ENCODE peak calls at places on chromosomes 4 and X, in five cellular contexts. Z, E, I, B and H are unnamed samples.
A peak's percentile ranks its signal among the peaks of the same experiment; 100 is the strongest.

GRCh38 chr4:183205193-183205592 is 106.1 kb downstream of the WWC2 start:
- DNase-seq in Z (no peak), E (no peak), I (no peak), B (no peak), H (no peak)

GRCh38 chr4:174764105-174764729 is 64.8 kb downstream of the GLRA3 start:
- DNase-seq in Z (no peak), E (peak; percentile 60), I (no peak), B (peak; percentile 9), H (no peak)

GRCh38 chr4:777520-778262 is 48.2 kb downstream of the CPLX1 start:
- DNase-seq in Z (no peak), E (no peak), I (peak; percentile 2), B (no peak), H (no peak)

GRCh38 chr4:153418114-153418513 is 48.0 kb upstream of the TMEM131L start:
- DNase-seq in Z (no peak), E (peak; percentile 7), I (no peak), B (peak; percentile 7), H (no peak)

GRCh38 chr4:143986173-143986572 is 33.0 kb downstream of the GYPB start:
- DNase-seq in Z (no peak), E (peak; percentile 18), I (no peak), B (no peak), H (no peak)

GRCh38 chrX:119758682-119759332 is 419 bp downstream of the SOWAHD start:
- DNase-seq in Z (peak; percentile 40), E (peak; percentile 22), I (peak; percentile 58), B (peak; percentile 17), H (peak; percentile 47)

GRCh38 chr4:174604198-174604597 is 81.9 kb upstream of the HPGD start:
- DNase-seq in Z (no peak), E (peak; percentile 59), I (no peak), B (no peak), H (no peak)

GRCh38 chrX:72461766-72462165 is 110.9 kb downstream of the HDAC8 start:
- DNase-seq in Z (no peak), E (no peak), I (no peak), B (no peak), H (no peak)

GRCh38 chrX:69024931-69025330 is 140.3 kb downstream of the PJA1 start:
- DNase-seq in Z (no peak), E (peak; percentile 49), I (peak; percentile 84), B (no peak), H (peak; percentile 26)

GRCh38 chrX:86002076-86002896 is 45.1 kb downstream of the CHM start:
- DNase-seq in Z (peak; percentile 7), E (peak; percentile 90), I (no peak), B (peak; percentile 29), H (peak; percentile 72)

GRCh38 chrX:150569155-150569477 is 695 bp downstream of the MTM1 start:
- DNase-seq in Z (peak; percentile 33), E (no peak), I (peak; percentile 64), B (no peak), H (no peak)

GRCh38 chrX:50812995-50813842 is 775 bp downstream of the SHROOM4 start:
- DNase-seq in Z (no peak), E (peak; percentile 63), I (peak; percentile 73), B (peak; percentile 47), H (no peak)

GRCh38 chrX:19867411-19867732 is 20.0 kb downstream of the SH3KBP1 start:
- DNase-seq in Z (no peak), E (no peak), I (no peak), B (no peak), H (no peak)

GRCh38 chr4:86720508-86721068 is 126.5 kb downstream of the PTPN13 start:
- DNase-seq in Z (no peak), E (no peak), I (no peak), B (no peak), H (no peak)
- H3K27ac ChIP-seq in Z (no peak overlapping the region), E (no peak overlapping the region), I (no peak overlapping the region), B (no peak overlapping the region), H (no peak overlapping the region)

GRCh38 chrX:12947545-12948235 is 27.2 kb upstream of the TMSB4X start:
- DNase-seq in Z (no peak), E (no peak), I (no peak), B (no peak), H (no peak)

GRCh38 chrX:12949927-12950656 is 24.8 kb upstream of the TMSB4X start:
- DNase-seq in Z (peak; percentile 81), E (no peak), I (peak; percentile 82), B (peak; percentile 72), H (no peak)

GRCh38 chrX:12948495-12948894 is 26.4 kb upstream of the TMSB4X start:
- DNase-seq in Z (no peak), E (no peak), I (no peak), B (no peak), H (no peak)

GRCh38 chrX:12950851-12951589 is 23.9 kb upstream of the TMSB4X start:
- DNase-seq in Z (peak; percentile 67), E (peak; percentile 65), I (peak; percentile 61), B (no peak), H (no peak)

DNA sequence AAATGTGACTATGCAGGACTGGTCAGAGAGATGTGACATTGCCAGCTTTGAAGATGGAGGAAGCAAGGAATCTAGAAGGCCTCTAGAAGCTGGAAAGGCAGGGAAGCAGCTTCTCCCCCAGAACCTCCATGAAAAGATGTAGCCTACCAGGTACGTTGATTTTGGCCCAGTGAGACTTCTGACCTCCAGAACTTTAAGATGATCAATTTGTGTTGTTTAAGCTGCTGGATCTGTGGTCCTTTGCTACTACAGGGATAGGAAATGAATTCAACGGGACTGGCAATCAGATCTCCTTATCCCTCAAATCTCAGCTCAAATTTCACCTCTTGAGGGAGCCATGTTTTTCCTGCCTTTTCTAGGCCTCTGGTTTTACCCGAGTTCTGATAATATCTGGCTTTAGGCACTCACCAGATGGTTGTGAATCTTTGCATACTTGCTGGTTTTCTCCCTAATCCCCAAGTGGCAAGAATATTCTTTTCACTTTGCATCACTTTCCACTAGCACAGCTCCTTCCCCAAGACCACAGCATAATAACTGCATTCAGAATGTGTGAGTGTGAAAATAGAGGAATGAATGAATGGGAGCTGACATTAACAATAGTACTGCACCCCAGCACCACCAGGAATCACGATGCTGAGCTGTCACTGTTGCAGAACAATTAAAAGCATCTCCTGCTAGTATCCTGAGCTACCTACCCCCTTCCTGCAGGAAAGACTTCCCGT is 25.5 kb upstream of the TMSB4X start:
- DNase-seq in Z (no peak), E (no peak), I (no peak), B (no peak), H (no peak)
- H3K27ac ChIP-seq in Z (peak overlapping the region; percentile 68), E (no peak overlapping the region), I (peak overlapping the region; percentile 63), B (peak overlapping the region; percentile 79), H (no peak overlapping the region)

GRCh38 chrX:48823029-48823428 is 3.3 kb upstream of the ERAS start:
- DNase-seq in Z (no peak), E (peak; percentile 28), I (no peak), B (no peak), H (no peak)
- H3K27ac ChIP-seq in Z (no peak overlapping the region), E (no peak overlapping the region), I (no peak overlapping the region), B (no peak overlapping the region), H (no peak overlapping the region)

GRCh38 chrX:1534321-1535168 is 2.4 kb downstream of the P2RY8 start:
- DNase-seq in Z (peak; percentile 49), E (peak; percentile 16), I (no peak), B (no peak), H (no peak)

GRCh38 chrX:1536712-1537030 is 314 bp downstream of the P2RY8 start:
- DNase-seq in Z (no peak), E (no peak), I (no peak), B (no peak), H (no peak)

GRCh38 chrX:1537031-1537715 is at the start of gene P2RY8:
- DNase-seq in Z (peak; percentile 79), E (no peak), I (peak; percentile 66), B (no peak), H (peak; percentile 30)

GRCh38 chrX:1533083-1533482 is 3.9 kb downstream of the P2RY8 start:
- DNase-seq in Z (no peak), E (no peak), I (no peak), B (no peak), H (no peak)

GRCh38 chrX:1535241-1536041 is 1.5 kb downstream of the P2RY8 start:
- DNase-seq in Z (peak; percentile 40), E (no peak), I (no peak), B (no peak), H (no peak)
- H3K27ac ChIP-seq in Z (peak overlapping the region; percentile 92), E (no peak overlapping the region), I (no peak overlapping the region), B (no peak overlapping the region), H (no peak overlapping the region)

GRCh38 chrX:131792789-131793462 is 230.2 kb upstream of the STK26 start:
- DNase-seq in Z (peak; percentile 91), E (peak; percentile 18), I (peak; percentile 87), B (peak; percentile 87), H (no peak)

GRCh38 chrX:131789664-131790063 is 233.4 kb upstream of the STK26 start:
- DNase-seq in Z (no peak), E (no peak), I (no peak), B (no peak), H (no peak)

GRCh38 chrX:131795442-131796229 is 227.5 kb upstream of the STK26 start:
- DNase-seq in Z (no peak), E (no peak), I (no peak), B (no peak), H (no peak)

GRCh38 chrX:131791608-131792355 is 231.3 kb upstream of the STK26 start:
- DNase-seq in Z (no peak), E (no peak), I (no peak), B (no peak), H (no peak)

DNA sequence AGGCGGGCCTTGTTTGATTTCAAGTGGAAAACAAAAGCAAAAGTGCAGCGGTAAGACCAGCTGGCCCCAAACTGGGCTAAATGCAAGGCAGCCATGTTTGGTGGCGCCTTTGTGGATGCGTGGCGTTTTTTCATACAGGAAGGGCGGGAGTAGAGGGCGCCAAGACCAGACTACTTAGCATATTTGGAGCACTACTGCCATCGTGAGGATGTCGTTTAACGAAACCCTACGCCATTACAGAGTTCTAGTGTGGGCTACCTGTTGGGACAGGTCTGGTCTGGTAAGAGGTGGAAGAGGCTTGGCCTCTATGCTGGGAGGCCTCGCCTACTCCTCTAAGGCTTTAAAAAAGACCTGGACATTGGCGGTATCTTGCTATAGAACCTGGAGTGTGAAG is 230.7 kb upstream of the STK26 start:
- DNase-seq in Z (peak; percentile 90), E (peak; percentile 2), I (peak; percentile 91), B (peak; percentile 88), H (no peak)
- H3K27ac ChIP-seq in Z (no peak overlapping the region), E (no peak overlapping the region), I (peak overlapping the region; percentile 87), B (peak overlapping the region; percentile 70), H (no peak overlapping the region)

DNA sequence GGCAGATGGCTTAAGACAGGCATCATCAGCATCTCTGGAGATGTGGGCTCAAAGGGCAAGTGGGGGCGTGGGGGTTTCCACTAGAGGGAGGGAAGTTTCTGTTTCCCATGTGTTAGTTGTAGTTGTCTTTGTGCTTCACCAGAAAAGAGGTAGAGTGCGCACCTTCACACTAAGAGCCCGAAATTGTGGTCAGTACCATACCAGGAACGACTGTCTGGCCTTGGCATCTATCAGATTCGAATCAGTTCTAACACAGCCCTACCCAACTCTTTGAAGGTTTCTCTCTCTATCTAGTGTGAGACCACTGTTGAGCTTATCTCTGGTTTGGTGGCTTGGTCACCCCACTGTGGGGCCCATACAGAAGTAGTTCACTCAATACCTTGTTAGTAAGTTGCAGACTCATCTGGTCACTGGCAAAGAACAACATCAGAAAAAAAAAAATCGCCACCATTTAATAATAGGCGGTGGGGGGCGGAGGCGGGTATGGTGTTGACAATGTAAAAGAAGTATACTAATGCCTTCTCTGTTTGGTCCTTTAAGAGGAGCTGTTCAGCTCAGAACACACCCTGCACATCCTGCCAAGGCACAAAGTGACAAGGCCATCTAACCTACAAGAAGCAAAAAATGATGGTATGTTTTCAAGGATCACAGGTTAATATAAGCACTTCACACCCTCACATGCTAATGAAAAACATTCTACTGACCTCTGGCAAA is 71.1 kb downstream of the NYX start:
- DNase-seq in Z (no peak), E (no peak), I (no peak), B (no peak), H (no peak)
- H3K27ac ChIP-seq in Z (no peak overlapping the region), E (no peak overlapping the region), I (no peak overlapping the region), B (no peak overlapping the region), H (no peak overlapping the region)

GRCh38 chr4:142846729-142847606 is 867 bp upstream of the INPP4B start:
- DNase-seq in Z (peak; percentile 60), E (peak; percentile 68), I (peak; percentile 55), B (no peak), H (peak; percentile 59)
- H3K27ac ChIP-seq in Z (no peak overlapping the region), E (no peak overlapping the region), I (peak overlapping the region; percentile 85), B (no peak overlapping the region), H (no peak overlapping the region)